ENCODE peak calls at places on chromosome 6, in ten cellular contexts. T, Q, M, K, Y, X, S, W, F and N are unnamed samples.

GRCh38 chr6:55069132-55069781 is 105.1 kb upstream of the HCRTR2 start:
- DNase-seq in T (no peak), Q (peak), M (no peak), K (no peak), Y (no peak), X (peak), S (peak), W (no peak), F (peak), N (peak)

GRCh38 chr6:121506761-121507754 is 71.6 kb downstream of the GJA1 start:
- DNase-seq in T (no peak), Q (peak), M (no peak), K (no peak), Y (no peak), X (no peak), S (peak), W (no peak), F (no peak), N (no peak)

GRCh38 chr6:145714731-145715130 is 20.6 kb downstream of the EPM2A start:
- DNase-seq in T (no peak), Q (no peak), M (no peak), K (no peak), Y (no peak), X (no peak), S (no peak), W (no peak), F (no peak), N (no peak)

GRCh38 chr6:157106487-157106886 is 216.8 kb downstream of the TMEM242 start:
- DNase-seq in T (no peak), Q (peak), M (no peak), K (no peak), Y (no peak), X (no peak), S (no peak), W (no peak), F (peak), N (peak)

GRCh38 chr6:37585937-37586336 is 86.2 kb upstream of the CCDC167 start:
- DNase-seq in T (no peak), Q (no peak), M (no peak), K (no peak), Y (no peak), X (no peak), S (no peak), W (peak), F (no peak), N (no peak)

GRCh38 chr6:71258078-71258866 is 30.3 kb upstream of the OGFRL1 start:
- DNase-seq in T (no peak), Q (no peak), M (no peak), K (no peak), Y (no peak), X (no peak), S (peak), W (no peak), F (no peak), N (no peak)

GRCh38 chr6:168713839-168714238 is 272.9 kb downstream of the SMOC2 start:
- DNase-seq in T (no peak), Q (no peak), M (no peak), K (no peak), Y (no peak), X (peak), S (peak), W (no peak), F (peak), N (peak)

GRCh38 chr6:159720708-159721107 is 6.6 kb upstream of the WTAP start:
- DNase-seq in T (peak), Q (no peak), M (no peak), K (no peak), Y (no peak), X (peak), S (peak), W (no peak), F (peak), N (no peak)

GRCh38 chr6:125564941-125565340 is 184.5 kb upstream of the HEY2 start:
- DNase-seq in T (no peak), Q (no peak), M (no peak), K (no peak), Y (no peak), X (no peak), S (no peak), W (no peak), F (no peak), N (no peak)

GRCh38 chr6:26352315-26352714 is 12.7 kb upstream of the BTN3A2 start:
- DNase-seq in T (no peak), Q (no peak), M (no peak), K (no peak), Y (no peak), X (no peak), S (no peak), W (no peak), F (peak), N (no peak)

GRCh38 chr6:2687456-2687855 is 63.3 kb downstream of the MYLK4 start:
- DNase-seq in T (no peak), Q (no peak), M (no peak), K (no peak), Y (no peak), X (no peak), S (no peak), W (no peak), F (no peak), N (no peak)

GRCh38 chr6:125872259-125872921 is 81.6 kb downstream of the NCOA7 start:
- DNase-seq in T (no peak), Q (peak), M (no peak), K (no peak), Y (no peak), X (no peak), S (no peak), W (no peak), F (peak), N (no peak)

GRCh38 chr6:155473741-155474140 is 18.1 kb upstream of the NOX3 start:
- DNase-seq in T (no peak), Q (no peak), M (no peak), K (no peak), Y (no peak), X (no peak), S (peak), W (no peak), F (no peak), N (no peak)

GRCh38 chr6:28334272-28335039 is 1.5 kb downstream of the ZSCAN31 start:
- DNase-seq in T (no peak), Q (no peak), M (no peak), K (no peak), Y (no peak), X (no peak), S (no peak), W (no peak), F (no peak), N (no peak)

GRCh38 chr6:143349530-143349929 is 101.0 kb downstream of the ADAT2 start:
- DNase-seq in T (no peak), Q (no peak), M (no peak), K (no peak), Y (no peak), X (no peak), S (no peak), W (no peak), F (no peak), N (no peak)

GRCh38 chr6:109241199-109241598 is 141.1 kb downstream of the CD164 start:
- DNase-seq in T (no peak), Q (no peak), M (no peak), K (no peak), Y (no peak), X (no peak), S (peak), W (no peak), F (no peak), N (no peak)

GRCh38 chr6:35725721-35726438 is 11.0 kb upstream of the ARMC12 start:
- DNase-seq in T (no peak), Q (no peak), M (no peak), K (no peak), Y (no peak), X (peak), S (peak), W (peak), F (no peak), N (no peak)

GRCh38 chr6:28747631-28748157 is 176.1 kb downstream of the TRIM27 start:
- DNase-seq in T (no peak), Q (peak), M (no peak), K (no peak), Y (no peak), X (no peak), S (peak), W (no peak), F (peak), N (no peak)

DNA sequence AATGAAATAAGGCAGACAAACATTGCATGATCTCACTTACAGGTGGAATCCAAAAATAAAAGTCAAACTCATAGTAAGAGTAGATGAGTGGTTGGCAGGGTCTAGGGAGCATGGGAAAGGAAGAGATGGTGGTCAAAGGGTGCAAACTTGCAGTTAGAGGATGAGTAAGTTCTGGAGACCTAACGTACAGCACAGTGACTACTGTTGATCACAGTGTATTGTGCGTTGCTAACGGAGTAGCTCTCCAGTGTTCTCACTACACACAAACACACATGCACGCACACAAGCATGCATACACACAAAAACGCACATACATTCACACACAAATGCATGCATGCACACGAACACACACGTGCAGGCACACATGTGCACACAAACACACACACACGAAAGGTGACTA is 54.9 kb downstream of the LY86 start:
- DNase-seq in T (no peak), Q (no peak), M (no peak), K (no peak), Y (no peak), X (no peak), S (no peak), W (no peak), F (no peak), N (no peak)
- TF ChIP-seq POLR2A in T (no peak), Q (no peak), M (no peak), K (no peak), Y (no peak), X (no peak), S (no peak), W (no peak), F (no peak), N (no peak)

GRCh38 chr6:79076881-79077641 is 993 bp downstream of the PHIP start:
- DNase-seq in T (peak), Q (peak), M (peak), K (peak), Y (peak), X (peak), S (peak), W (peak), F (peak), N (peak)
- TF ChIP-seq POLR2A in T (peak), Q (peak), M (no peak), K (peak), Y (no peak), X (peak), S (peak), W (peak), F (peak), N (no peak)

DNA sequence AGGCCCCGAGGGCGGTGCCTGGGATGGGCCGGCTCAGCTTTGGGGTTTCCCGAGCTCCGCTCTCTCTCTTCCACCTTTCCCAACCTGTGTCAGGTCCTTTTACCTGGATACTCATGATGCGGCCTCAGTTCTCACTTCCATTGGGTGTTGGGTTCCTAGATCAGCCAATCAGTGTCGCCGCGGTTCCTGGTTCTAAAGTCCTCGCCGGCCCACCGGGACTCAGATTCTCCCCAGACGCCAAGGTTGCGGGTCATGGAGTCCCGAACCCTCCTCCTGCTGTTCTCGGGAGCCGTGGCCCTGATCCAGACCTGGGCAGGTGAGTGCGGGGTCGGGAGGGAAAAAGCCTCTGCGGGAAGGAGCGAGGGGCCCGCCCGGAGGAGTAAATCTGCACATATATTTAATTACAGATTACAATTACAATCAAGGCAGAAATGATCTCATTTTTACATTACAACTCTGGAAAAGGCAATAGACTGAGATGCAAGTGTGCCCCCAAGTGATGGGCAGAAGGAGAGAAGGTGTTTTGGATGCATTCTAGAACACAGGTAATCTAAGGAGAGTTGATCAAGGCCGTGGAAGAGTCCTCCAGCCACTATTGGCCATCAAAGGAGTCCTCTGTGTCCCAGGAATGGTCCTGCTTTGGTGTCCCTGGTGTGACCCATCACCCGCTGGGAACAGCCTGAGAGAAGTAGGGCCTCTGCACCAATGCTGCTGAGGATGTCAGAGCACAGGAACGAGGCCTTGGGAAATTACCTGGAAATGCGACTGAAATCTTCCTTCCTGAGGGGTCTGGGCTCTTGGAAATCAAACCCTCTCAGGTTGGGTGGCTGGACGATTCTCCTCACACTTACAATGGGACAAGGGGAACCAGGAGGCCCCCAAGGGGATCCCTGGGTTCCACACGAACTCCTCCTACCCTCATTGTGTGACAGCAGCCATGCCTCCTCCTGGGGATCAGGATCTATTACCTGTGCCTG is 34.7 kb upstream of the MICB start:
- DNase-seq in T (peak), Q (peak), M (peak), K (peak), Y (peak), X (peak), S (no peak), W (peak), F (peak), N (peak)
- TF ChIP-seq POLR2A in T (peak), Q (no peak), M (no peak), K (peak), Y (peak), X (peak), S (no peak), W (peak), F (no peak), N (no peak)

GRCh38 chr6:87870606-87871005 is 168.6 kb upstream of the AKIRIN2 start:
- DNase-seq in T (no peak), Q (no peak), M (no peak), K (no peak), Y (no peak), X (no peak), S (no peak), W (no peak), F (no peak), N (no peak)

GRCh38 chr6:87873556-87873955 is 171.5 kb upstream of the AKIRIN2 start:
- DNase-seq in T (no peak), Q (no peak), M (no peak), K (no peak), Y (no peak), X (no peak), S (no peak), W (no peak), F (no peak), N (no peak)

DNA sequence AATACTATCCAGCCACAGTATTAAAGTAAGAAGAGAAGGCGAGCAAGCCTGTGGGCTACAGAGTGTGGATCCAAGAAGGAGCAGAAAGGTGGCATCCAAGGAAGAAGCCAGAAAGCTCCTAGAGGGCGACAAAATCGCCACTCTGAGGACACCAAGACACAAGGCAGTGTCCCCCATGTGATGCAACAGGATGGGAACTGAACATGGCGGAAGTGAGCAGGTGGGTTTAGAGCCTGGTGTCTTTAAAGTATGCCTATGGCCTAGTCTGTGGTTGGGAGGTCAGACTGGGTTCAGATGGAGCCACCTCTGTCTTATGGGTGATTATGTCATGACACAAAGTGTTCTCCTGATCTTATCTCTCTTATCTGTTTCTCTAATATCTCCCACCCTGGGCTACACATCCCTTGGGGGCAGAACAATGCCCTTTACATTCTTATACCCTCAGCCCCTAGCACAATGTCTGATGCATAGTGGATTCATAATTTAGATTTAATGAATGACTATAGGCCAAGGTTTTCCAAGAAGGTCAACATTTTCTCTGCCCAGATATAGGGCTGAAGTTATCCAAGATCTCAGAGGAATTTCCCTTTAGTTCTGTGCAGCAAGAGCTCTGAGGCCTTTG is 167.1 kb upstream of the AKIRIN2 start:
- DNase-seq in T (no peak), Q (no peak), M (no peak), K (no peak), Y (no peak), X (no peak), S (peak), W (no peak), F (peak), N (no peak)
- TF ChIP-seq POLR2A in T (no peak), Q (no peak), M (no peak), K (no peak), Y (no peak), X (no peak), S (no peak), W (no peak), F (no peak), N (no peak)

DNA sequence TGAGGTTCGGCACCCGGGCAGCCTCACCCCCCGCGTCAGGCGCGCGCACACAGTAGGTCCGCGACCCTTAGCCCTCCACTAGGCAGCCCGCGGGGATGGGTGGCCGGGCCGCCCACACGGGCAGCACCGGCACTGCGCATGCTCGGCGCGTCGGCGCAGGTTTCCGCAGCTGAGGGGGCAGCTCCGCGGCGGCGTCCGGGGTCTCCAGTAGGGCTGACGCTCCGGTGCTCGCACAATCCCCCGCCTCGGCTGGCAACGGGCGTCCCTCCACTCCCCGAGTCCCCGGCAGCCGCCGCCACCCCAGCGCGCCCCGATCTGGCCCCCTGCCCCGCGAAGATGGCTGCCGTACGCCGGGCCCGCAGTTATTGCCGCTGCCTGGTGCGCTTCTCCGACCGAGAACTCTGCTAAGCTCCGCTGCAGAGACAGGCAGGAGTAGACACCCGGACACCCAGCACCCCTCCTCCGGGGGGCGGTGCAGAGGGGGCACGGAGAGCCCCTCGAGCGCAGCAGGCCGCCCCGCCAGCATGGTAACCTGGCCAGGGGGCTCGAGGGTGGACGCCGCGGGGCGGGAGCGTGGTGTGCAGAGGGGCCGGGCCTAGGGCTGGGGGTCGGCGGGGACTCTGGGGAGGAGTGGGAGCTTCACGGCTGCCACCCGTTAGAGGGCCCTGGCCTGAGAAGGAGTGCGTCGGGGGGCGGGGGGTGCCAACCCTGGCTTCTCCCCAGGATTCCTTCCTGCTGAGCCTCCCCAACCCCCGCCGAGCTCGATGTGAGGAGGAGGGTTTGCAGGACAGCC is at the start of gene FBXO9:
- DNase-seq in T (peak), Q (no peak), M (peak), K (peak), Y (peak), X (peak), S (peak), W (peak), F (peak), N (peak)
- TF ChIP-seq POLR2A in T (peak), Q (no peak), M (no peak), K (peak), Y (no peak), X (peak), S (peak), W (peak), F (peak), N (peak)